ENCODE peak calls at places on chromosomes 4 and X, in five cellular contexts. B, D, H, T and X are unnamed samples.

GRCh38 chr4:94410678-94411206 is 41.0 kb upstream of the PDLIM5 start:
- DNase-seq in H (no peak), B (no peak), T (no peak), D (no peak), X (no peak)

GRCh38 chrX:114889454-114889853 is 128.0 kb downstream of the IL13RA2 start:
- DNase-seq in D (no peak), B (no peak), H (no peak), T (no peak), X (no peak)

GRCh38 chr4:105122334-105122733 is 24.3 kb upstream of the TET2 start:
- DNase-seq in T (no peak), B (no peak), H (no peak), D (no peak), X (no peak)

GRCh38 chrX:45986971-45987370 is 558.2 kb downstream of the ZNF674 start:
- DNase-seq in T (no peak), H (no peak), B (no peak), D (no peak), X (no peak)

GRCh38 chr4:56118845-56119244 is 170.1 kb downstream of the CEP135 start:
- DNase-seq in D (no peak), H (no peak), B (no peak), T (no peak), X (no peak)

GRCh38 chr4:189069782-189070181 is 870.9 kb upstream of the FRG1 start:
- DNase-seq in T (no peak), B (no peak), D (no peak), H (no peak), X (no peak)

GRCh38 chrX:112769034-112769433 is 71.6 kb downstream of the AMOT start:
- DNase-seq in T (no peak), D (no peak), B (no peak), H (no peak), X (no peak)

GRCh38 chr4:38188631-38189101 is 228.5 kb downstream of the PTTG2 start:
- DNase-seq in D (no peak), T (no peak), H (no peak), B (no peak), X (no peak)

GRCh38 chr4:128768373-128768996 is 41.0 kb upstream of the JADE1 start:
- DNase-seq in D (no peak), B (no peak), H (no peak), T (no peak), X (no peak)

GRCh38 chr4:109067509-109068205 is 234.8 kb downstream of the COL25A1 start:
- DNase-seq in T (no peak), D (no peak), B (no peak), H (no peak), X (no peak)

GRCh38 chrX:698246-698645 is 67.7 kb downstream of the SHOX start:
- DNase-seq in D (no peak), T (no peak), B (no peak), H (no peak), X (no peak)

GRCh38 chrX:48466696-48467095 is 3.4 kb downstream of the SLC38A5 start:
- DNase-seq in T (peak; percentile 11), D (no peak), B (no peak), H (no peak), X (no peak)

GRCh38 chr4:37995981-37996770 is 36.0 kb downstream of the PTTG2 start:
- DNase-seq in H (no peak), B (no peak), D (no peak), T (no peak), X (no peak)

GRCh38 chr4:68218044-68218443 is 27.4 kb downstream of the TMPRSS11B start:
- DNase-seq in H (no peak), B (no peak), D (no peak), T (no peak), X (no peak)

GRCh38 chr4:126698224-126698623 is 934.5 kb upstream of the INTU start:
- DNase-seq in T (no peak), B (no peak), D (no peak), H (no peak), X (no peak)

GRCh38 chrX:67545772-67546495 is 2.1 kb downstream of the AR start:
- DNase-seq in H (no peak), B (peak; percentile 25), T (no peak), D (no peak), X (no peak)

GRCh38 chr4:48985976-48986653 is at the start of gene CWH43:
- DNase-seq in D (no peak), H (no peak), B (no peak), T (no peak), X (no peak)

GRCh38 chr4:173448557-173448918 is 49.6 kb upstream of the SCRG1 start:
- DNase-seq in T (no peak), D (no peak), B (no peak), H (no peak), X (no peak)

GRCh38 chr4:153026947-153027346 is 90.8 kb downstream of the FHDC1 start:
- DNase-seq in D (no peak), H (no peak), T (no peak), B (no peak), X (no peak)

GRCh38 chrX:70453024-70453618 is 8.5 kb downstream of the DLG3 start:
- DNase-seq in B (no peak), H (no peak), T (no peak), D (no peak), X (no peak)

GRCh38 chr4:176758731-176759130 is 34.0 kb downstream of the VEGFC start:
- DNase-seq in D (no peak), H (no peak), B (no peak), T (no peak), X (no peak)

GRCh38 chrX:48945517-48946348 is 11.7 kb downstream of the OTUD5 start:
- DNase-seq in T (no peak), D (peak; percentile 48), B (peak; percentile 45), H (peak; percentile 33), X (peak; percentile 58)

GRCh38 chr4:113908829-113909228 is 70.6 kb downstream of the ARSJ start:
- DNase-seq in T (no peak), D (no peak), H (no peak), B (no peak), X (no peak)

GRCh38 chr4:85579942-85580341 is 105.0 kb downstream of the ARHGAP24 start:
- DNase-seq in H (no peak), B (no peak), D (no peak), T (no peak), X (no peak)

GRCh38 chr4:70969076-70969475 is 24.4 kb upstream of the DCK start:
- DNase-seq in T (no peak), H (no peak), D (no peak), B (no peak), X (no peak)

GRCh38 chr4:109207060-109207459 is 95.4 kb downstream of the COL25A1 start:
- DNase-seq in B (no peak), D (no peak), T (no peak), H (no peak), X (no peak)

GRCh38 chr4:94274912-94275311 is 67.2 kb downstream of the SMARCAD1 start:
- DNase-seq in B (no peak), D (no peak), H (no peak), T (no peak), X (no peak)

GRCh38 chr4:7828011-7828720 is 111.5 kb downstream of the AFAP1 start:
- DNase-seq in D (peak; percentile 45), H (peak; percentile 49), T (peak; percentile 37), B (no peak), X (peak; percentile 61)

GRCh38 chr4:7655549-7656243 is 221.0 kb upstream of the PSAPL1 start:
- DNase-seq in B (peak; percentile 35), T (no peak), H (no peak), D (no peak), X (no peak)

GRCh38 chr4:145890689-145891088 is 47.9 kb downstream of the ZNF827 start:
- DNase-seq in D (no peak), B (no peak), T (no peak), H (no peak), X (no peak)

GRCh38 chr4:81069706-81070331 is 39.3 kb downstream of the BMP3 start:
- DNase-seq in H (peak; percentile 15), D (peak; percentile 39), T (peak; percentile 45), B (peak; percentile 69), X (peak; percentile 88)

GRCh38 chrX:21958888-21959287 is 18.4 kb downstream of the SMS start:
- DNase-seq in H (no peak), D (no peak), T (no peak), B (no peak), X (no peak)

GRCh38 chrX:140713174-140713539 is 3.6 kb downstream of the LINC00632 start:
- DNase-seq in B (no peak), H (no peak), T (no peak), D (no peak), X (peak; percentile 27)

GRCh38 chrX:77785400-77785745 is 643 bp downstream of the ATRX start:
- DNase-seq in H (no peak), T (no peak), D (no peak), B (no peak), X (no peak)

GRCh38 chr4:19819737-19820136 is 432.0 kb upstream of the SLIT2 start:
- DNase-seq in B (no peak), D (no peak), T (no peak), H (no peak), X (no peak)

GRCh38 chr4:76584235-76585152 is 149.5 kb downstream of the SHROOM3 start:
- DNase-seq in B (no peak), H (no peak), T (no peak), D (no peak), X (no peak)

GRCh38 chr4:42655921-42656735 is 777 bp downstream of the ATP8A1 start:
- DNase-seq in T (no peak), H (peak; percentile 17), B (peak; percentile 52), D (peak; percentile 64), X (peak; percentile 86)

GRCh38 chr4:88939697-88940096 is 117.3 kb downstream of the FAM13A start:
- DNase-seq in H (no peak), D (no peak), B (no peak), T (no peak), X (no peak)